ENCODE peak calls at places on chromosomes 4 and X, in eight cellular contexts. H, T, M, K, A, S, G and O are unnamed samples.

GRCh38 chrX:13219990-13220764 is 99.7 kb downstream of the ATXN3L start:
- DNase-seq in M (no peak), S (no peak), K (peak), T (no peak), A (no peak), G (peak), H (no peak), O (no peak)

GRCh38 chr4:140688711-140689598 is 67.2 kb downstream of the TBC1D9 start:
- DNase-seq in M (no peak), T (no peak), S (no peak), A (no peak), G (peak), H (no peak), K (peak), O (no peak)

GRCh38 chr4:7282094-7282370 is 89.7 kb downstream of the SORCS2 start:
- DNase-seq in A (no peak), M (no peak), T (no peak), H (no peak), S (no peak), G (no peak), K (no peak), O (no peak)

GRCh38 chrX:40933132-40934078 is 151.8 kb upstream of the USP9X start:
- DNase-seq in S (no peak), G (peak), M (no peak), A (no peak), H (peak), K (peak), T (no peak), O (no peak)

GRCh38 chrX:88937616-88938015 is 190.6 kb downstream of the CPXCR1 start:
- DNase-seq in M (no peak), S (no peak), K (no peak), A (no peak), T (no peak), G (no peak), H (no peak), O (no peak)

GRCh38 chr4:40283968-40284367 is 51.2 kb upstream of the CHRNA9 start:
- DNase-seq in S (no peak), T (peak), G (no peak), H (peak), K (no peak), A (no peak), M (peak), O (no peak)

GRCh38 chr4:38565271-38566199 is 98.5 kb upstream of the KLF3 start:
- DNase-seq in G (peak), H (no peak), M (no peak), S (no peak), A (peak), K (peak), T (no peak), O (no peak)

GRCh38 chrX:150761819-150762216 is 68.6 kb downstream of the MTMR1 start:
- DNase-seq in G (no peak), S (no peak), H (no peak), K (no peak), A (no peak), T (no peak), M (no peak), O (no peak)

GRCh38 chrX:149004936-149005335 is 500.2 kb downstream of the IDS start:
- DNase-seq in A (no peak), S (no peak), K (no peak), H (peak), M (peak), T (no peak), G (no peak), O (no peak)

GRCh38 chr4:2060578-2061207 is 1.6 kb downstream of the NAT8L start:
- DNase-seq in H (no peak), K (no peak), T (no peak), G (no peak), S (no peak), M (peak), A (peak), O (peak)

GRCh38 chr4:89364559-89364958 is 57.0 kb upstream of the GPRIN3 start:
- DNase-seq in K (no peak), G (no peak), S (no peak), H (no peak), T (no peak), A (no peak), M (no peak), O (no peak)

GRCh38 chrX:2811271-2811670 is 17.5 kb upstream of the GYG2 start:
- DNase-seq in K (no peak), T (no peak), H (no peak), S (no peak), M (no peak), A (no peak), G (peak), O (no peak)

GRCh38 chrX:136880003-136880451 is 498 bp downstream of the RBMX start:
- DNase-seq in S (no peak), M (peak), G (peak), K (peak), T (peak), A (peak), H (peak), O (no peak)

GRCh38 chr4:112213850-112214249 is 17.7 kb upstream of the AP1AR start:
- DNase-seq in G (peak), T (no peak), S (no peak), M (no peak), A (no peak), K (peak), H (no peak), O (no peak)

GRCh38 chrX:40097101-40097491 is 662 bp downstream of the BCOR start:
- DNase-seq in T (no peak), M (no peak), S (no peak), H (no peak), K (no peak), A (no peak), G (no peak), O (no peak)

GRCh38 chr4:15729910-15730533 is 27.2 kb downstream of the BST1 start:
- DNase-seq in H (peak), S (no peak), K (peak), M (peak), A (no peak), T (no peak), G (peak), O (no peak)

GRCh38 chr4:8333726-8334460 is 64.3 kb downstream of the HTRA3 start:
- DNase-seq in A (no peak), T (no peak), M (no peak), K (no peak), S (no peak), H (no peak), G (no peak), O (peak)

GRCh38 chr4:77146426-77147399 is 10.3 kb upstream of the CCNG2 start:
- DNase-seq in M (no peak), G (no peak), T (no peak), H (no peak), S (no peak), K (no peak), A (no peak), O (no peak)

GRCh38 chrX:10496345-10496965 is 123.9 kb downstream of the MID1 start:
- DNase-seq in K (peak), H (no peak), S (no peak), T (no peak), M (no peak), G (peak), A (no peak), O (no peak)

GRCh38 chr4:6377626-6378492 is 94.6 kb downstream of the PPP2R2C start:
- DNase-seq in G (no peak), H (no peak), K (no peak), A (no peak), T (no peak), M (no peak), S (no peak), O (no peak)

GRCh38 chr4:183393446-183393845 is 51.0 kb upstream of the CDKN2AIP start:
- DNase-seq in S (no peak), T (no peak), A (no peak), H (no peak), K (no peak), M (no peak), G (no peak), O (no peak)

GRCh38 chr4:168421671-168422070 is 58.6 kb downstream of the DDX60L start:
- DNase-seq in K (peak), S (no peak), H (no peak), G (peak), T (no peak), A (no peak), M (no peak), O (no peak)

GRCh38 chr4:10079951-10080873 is 36.4 kb downstream of the WDR1 start:
- DNase-seq in M (no peak), H (no peak), A (no peak), G (no peak), T (no peak), S (no peak), K (no peak), O (no peak)

GRCh38 chr4:68267433-68267944 is 22.0 kb upstream of the TMPRSS11B start:
- DNase-seq in H (no peak), T (no peak), K (peak), M (no peak), G (peak), A (no peak), S (no peak), O (no peak)

GRCh38 chr4:139890810-139891209 is 225.2 kb downstream of the MGST2 start:
- DNase-seq in K (peak), S (no peak), G (peak), M (no peak), T (no peak), H (no peak), A (no peak), O (no peak)

GRCh38 chrX:151030845-151031244 is 47.7 kb downstream of the HMGB3 start:
- DNase-seq in S (no peak), H (no peak), M (no peak), K (no peak), T (no peak), A (no peak), G (no peak), O (peak)

GRCh38 chrX:119784747-119785446 is 6.5 kb downstream of the RPL39 start:
- DNase-seq in K (peak), M (peak), S (no peak), H (no peak), T (peak), G (peak), A (peak), O (no peak)
- TF ChIP-seq CTCF in K (peak), M (peak), S (no peak), H (peak), T (peak), G (peak), A (peak), O (peak)

GRCh38 chrX:82041034-82041433 is 839.1 kb downstream of the SH3BGRL start:
- DNase-seq in A (no peak), K (no peak), G (no peak), S (no peak), H (no peak), M (no peak), T (no peak), O (no peak)
- TF ChIP-seq CTCF in A (no peak), K (no peak), G (no peak), S (no peak), H (no peak), M (no peak), T (no peak), O (no peak)

GRCh38 chr4:182143086-182143821 is 99.9 kb upstream of the TENM3 start:
- DNase-seq in T (no peak), S (no peak), G (peak), A (peak), K (peak), H (no peak), M (peak), O (no peak)
- TF ChIP-seq CTCF in T (no peak), S (no peak), G (no peak), A (no peak), K (no peak), H (no peak), M (no peak), O (no peak)

GRCh38 chr4:42280327-42281095 is 116.8 kb upstream of the SHISA3 start:
- DNase-seq in G (peak), K (peak), M (peak), S (no peak), H (peak), A (no peak), T (no peak), O (no peak)

GRCh38 chr4:42282081-42282901 is 115.0 kb upstream of the SHISA3 start:
- DNase-seq in M (peak), H (peak), A (no peak), T (no peak), K (peak), S (no peak), G (peak), O (no peak)

GRCh38 chr4:42281324-42282020 is 115.8 kb upstream of the SHISA3 start:
- DNase-seq in M (no peak), S (no peak), H (no peak), A (no peak), G (peak), K (no peak), T (no peak), O (no peak)

GRCh38 chr4:42278709-42279324 is 118.5 kb upstream of the SHISA3 start:
- DNase-seq in T (no peak), A (no peak), K (no peak), M (peak), H (peak), G (no peak), S (no peak), O (no peak)

GRCh38 chr4:42284030-42284429 is 113.3 kb upstream of the SHISA3 start:
- DNase-seq in M (no peak), T (no peak), S (no peak), A (no peak), K (no peak), H (no peak), G (no peak), O (no peak)
- TF ChIP-seq CTCF in M (no peak), T (no peak), S (no peak), A (no peak), K (no peak), H (no peak), G (no peak), O (no peak)

GRCh38 chr4:24260922-24261581 is 323.3 kb downstream of the DHX15 start:
- DNase-seq in K (no peak), T (no peak), A (no peak), M (peak), G (peak), H (no peak), S (no peak), O (no peak)
- TF ChIP-seq CTCF in K (no peak), T (no peak), A (no peak), M (no peak), G (no peak), H (no peak), S (no peak), O (no peak)

DNA sequence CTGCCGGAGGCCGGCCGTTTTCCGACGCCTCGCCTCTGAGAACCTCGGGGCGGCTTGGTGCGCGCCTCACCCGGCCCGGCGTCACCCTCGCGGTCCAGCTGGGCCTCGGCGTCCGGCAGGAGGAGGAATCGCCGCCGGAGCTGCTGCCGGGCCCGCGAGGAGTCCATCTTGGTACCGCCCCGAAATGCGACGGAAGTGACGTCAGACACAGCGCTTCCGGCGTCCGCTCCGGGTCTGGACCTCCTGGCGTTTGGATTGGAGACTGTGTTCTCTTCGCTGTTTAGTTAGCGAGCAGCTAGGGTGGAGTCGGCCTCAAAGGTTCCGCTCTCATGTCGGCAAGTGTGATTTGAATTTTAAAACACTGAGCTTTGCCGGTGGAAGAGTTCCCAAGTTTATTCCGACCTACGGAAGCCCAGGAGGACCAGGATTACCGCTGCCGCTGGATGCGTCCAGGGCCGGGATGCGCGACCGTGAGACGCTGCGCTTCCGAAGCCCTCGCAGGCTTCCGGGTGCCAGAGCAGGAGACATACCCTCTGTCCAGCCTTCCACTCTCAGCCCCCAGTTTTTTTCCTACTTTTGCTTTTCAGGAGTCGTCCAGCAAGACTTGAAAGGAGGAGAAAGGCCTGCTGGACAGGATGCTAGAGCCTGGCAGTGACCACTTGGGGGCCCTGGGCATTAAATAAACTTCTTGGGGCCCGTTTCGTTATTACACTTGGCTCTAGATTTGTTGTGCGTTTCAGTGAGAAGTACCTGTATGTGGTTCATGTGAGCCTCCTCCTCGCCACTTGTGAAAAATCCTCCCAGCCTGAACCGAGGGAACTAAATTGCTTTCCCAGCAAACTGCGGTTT is at the start of gene TMEM128:
- DNase-seq in S (peak), K (peak), M (peak), T (peak), A (peak), H (peak), G (peak), O (peak)
- TF ChIP-seq CTCF in S (no peak), K (peak), M (no peak), T (no peak), A (peak), H (no peak), G (peak), O (no peak)

GRCh38 chr4:86872135-86872534 is 20.1 kb downstream of the C4orf36 start:
- DNase-seq in A (no peak), M (no peak), T (no peak), K (no peak), S (no peak), H (no peak), G (no peak), O (no peak)
- TF ChIP-seq CTCF in A (no peak), M (no peak), T (no peak), K (no peak), S (no peak), H (no peak), G (no peak), O (no peak)

DNA sequence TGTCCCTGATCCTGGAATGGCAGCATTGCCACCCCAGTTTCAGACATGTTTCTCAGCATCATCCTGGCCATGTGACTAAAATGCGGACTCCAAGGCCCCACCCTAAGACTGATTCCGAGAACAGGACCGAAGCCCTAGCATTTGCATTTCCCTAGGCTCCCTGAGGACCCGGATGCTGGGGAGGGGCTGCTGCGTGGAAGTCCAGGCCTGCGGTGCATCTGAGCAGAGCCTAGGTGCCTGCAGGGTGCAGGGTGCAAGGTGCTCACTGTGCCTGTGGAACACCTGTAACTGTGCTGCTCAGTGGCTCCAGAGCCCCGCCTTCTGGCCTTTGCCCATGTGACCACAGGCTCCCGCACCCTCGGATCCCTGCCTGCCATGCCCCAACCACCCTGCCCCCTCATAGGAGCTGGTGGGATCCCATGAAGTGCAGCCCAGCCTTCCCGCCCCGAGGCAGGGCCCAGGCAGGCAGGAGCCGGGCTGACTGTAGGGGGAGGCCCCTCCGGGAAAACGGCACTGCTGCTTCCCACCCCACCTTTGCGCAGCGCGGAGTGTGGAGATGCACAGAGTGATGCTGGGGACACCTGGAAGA is 14.9 kb downstream of the PNMA6F start:
- DNase-seq in T (no peak), H (no peak), K (no peak), A (no peak), S (no peak), M (peak), G (no peak), O (no peak)
- TF ChIP-seq CTCF in T (no peak), H (no peak), K (no peak), A (no peak), S (no peak), M (no peak), G (no peak), O (no peak)